ENCODE peak calls at places on chromosomes 4 and X, in four cellular contexts. One of them, this sample, is unnamed.

GRCh38 chrX:20487227-20487626 is 220.5 kb upstream of the RPS6KA3 start:
- DNase-seq in K562: no peak
- DNase-seq in HepG2: no peak
- DNase-seq in WTC11: no peak
- DNase-seq in this sample: no peak

GRCh38 chr4:186260504-186261448 is 5.2 kb upstream of the F11 start:
- DNase-seq in WTC11: no peak
- DNase-seq in HepG2: peak
- DNase-seq in K562: no peak
- DNase-seq in this sample: no peak

GRCh38 chr4:187294861-187295260 is 571.2 kb upstream of the FAT1 start:
- DNase-seq in HepG2: no peak
- DNase-seq in WTC11: no peak
- DNase-seq in K562: no peak
- DNase-seq in this sample: no peak

GRCh38 chr4:127143460-127144190 is 489.1 kb upstream of the INTU start:
- DNase-seq in HepG2: no peak
- DNase-seq in WTC11: no peak
- DNase-seq in K562: no peak
- DNase-seq in this sample: no peak

GRCh38 chr4:186149872-186150271 is 41.5 kb upstream of the CYP4V2 start:
- DNase-seq in K562: no peak
- DNase-seq in HepG2: peak
- DNase-seq in WTC11: no peak
- DNase-seq in this sample: no peak

GRCh38 chr4:139229534-139230039 is 50.4 kb downstream of the MGARP start:
- DNase-seq in WTC11: no peak
- DNase-seq in K562: peak
- DNase-seq in HepG2: peak
- DNase-seq in this sample: peak

GRCh38 chrX:19571708-19572107 is 56.4 kb upstream of the MAP3K15 start:
- DNase-seq in WTC11: no peak
- DNase-seq in K562: no peak
- DNase-seq in HepG2: no peak
- DNase-seq in this sample: no peak

GRCh38 chr4:168309781-168310180 is 8.8 kb downstream of the DDX60 start:
- DNase-seq in K562: no peak
- DNase-seq in HepG2: no peak
- DNase-seq in WTC11: no peak
- DNase-seq in this sample: no peak

GRCh38 chr4:163679189-163679588 is 184.7 kb downstream of the TMA16 start:
- DNase-seq in K562: no peak
- DNase-seq in HepG2: peak
- DNase-seq in WTC11: no peak
- DNase-seq in this sample: peak

GRCh38 chrX:39953879-39954278 is 143.9 kb downstream of the BCOR start:
- DNase-seq in K562: peak
- DNase-seq in HepG2: peak
- DNase-seq in WTC11: no peak
- DNase-seq in this sample: peak

GRCh38 chrX:13427441-13428054 is 107.7 kb upstream of the ATXN3L start:
- DNase-seq in K562: no peak
- DNase-seq in HepG2: no peak
- DNase-seq in WTC11: no peak
- DNase-seq in this sample: no peak

GRCh38 chr4:156505341-156505955 is 466.2 kb downstream of the PDGFC start:
- DNase-seq in WTC11: peak
- DNase-seq in K562: no peak
- DNase-seq in HepG2: no peak
- DNase-seq in this sample: no peak

GRCh38 chr4:78014889-78015886 is 41.9 kb upstream of the FRAS1 start:
- DNase-seq in WTC11: no peak
- DNase-seq in HepG2: peak
- DNase-seq in K562: no peak
- DNase-seq in this sample: no peak

GRCh38 chrX:45803383-45803921 is 602.8 kb upstream of the DIPK2B start:
- DNase-seq in WTC11: no peak
- DNase-seq in HepG2: no peak
- DNase-seq in K562: no peak
- DNase-seq in this sample: no peak

GRCh38 chr4:69823481-69824186 is 36.3 kb downstream of the SULT1E1 start:
- DNase-seq in HepG2: peak
- DNase-seq in WTC11: peak
- DNase-seq in K562: no peak
- DNase-seq in this sample: peak

GRCh38 chr4:129708776-129709175 is 612.8 kb downstream of the C4orf33 start:
- DNase-seq in K562: no peak
- DNase-seq in WTC11: no peak
- DNase-seq in HepG2: no peak
- DNase-seq in this sample: no peak
- TF ChIP-seq ELF4 in K562: no peak
- TF ChIP-seq ELF4 in WTC11: no peak
- TF ChIP-seq ELF4 in HepG2: no peak
- TF ChIP-seq ELF4 in this sample: no peak

DNA sequence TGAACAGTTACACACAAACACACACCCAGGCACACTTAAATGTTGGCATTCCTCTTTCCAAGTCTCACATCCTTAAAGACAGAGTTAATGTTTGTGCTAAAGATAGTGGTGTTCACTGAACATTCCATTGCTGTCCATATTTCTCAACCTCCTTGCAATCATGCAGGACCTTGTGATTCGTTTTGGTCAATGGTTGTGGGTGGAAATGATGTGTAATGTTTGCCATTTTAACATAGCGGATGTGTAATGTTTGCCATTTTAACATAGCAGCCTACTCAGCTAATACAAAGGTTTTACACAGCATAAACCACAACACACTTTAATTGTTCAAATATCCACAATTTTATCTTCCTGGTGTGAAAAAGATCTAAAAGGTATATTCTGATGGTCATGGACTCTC is 93.9 kb downstream of the CEP44 start:
- DNase-seq in WTC11: no peak
- DNase-seq in K562: no peak
- DNase-seq in HepG2: peak
- DNase-seq in this sample: no peak
- TF ChIP-seq ELF4 in WTC11: no peak
- TF ChIP-seq ELF4 in K562: no peak
- TF ChIP-seq ELF4 in HepG2: no peak
- TF ChIP-seq ELF4 in this sample: no peak

GRCh38 chr4:153409412-153409811 is 56.7 kb upstream of the TMEM131L start:
- DNase-seq in K562: peak
- DNase-seq in WTC11: no peak
- DNase-seq in HepG2: no peak
- DNase-seq in this sample: no peak
- TF ChIP-seq ELF4 in K562: no peak
- TF ChIP-seq ELF4 in WTC11: no peak
- TF ChIP-seq ELF4 in HepG2: no peak
- TF ChIP-seq ELF4 in this sample: no peak

GRCh38 chr4:150593996-150594395 is 12.0 kb downstream of the MAB21L2 start:
- DNase-seq in WTC11: no peak
- DNase-seq in K562: no peak
- DNase-seq in HepG2: no peak
- DNase-seq in this sample: no peak
- TF ChIP-seq ELF4 in WTC11: no peak
- TF ChIP-seq ELF4 in K562: no peak
- TF ChIP-seq ELF4 in HepG2: no peak
- TF ChIP-seq ELF4 in this sample: no peak

DNA sequence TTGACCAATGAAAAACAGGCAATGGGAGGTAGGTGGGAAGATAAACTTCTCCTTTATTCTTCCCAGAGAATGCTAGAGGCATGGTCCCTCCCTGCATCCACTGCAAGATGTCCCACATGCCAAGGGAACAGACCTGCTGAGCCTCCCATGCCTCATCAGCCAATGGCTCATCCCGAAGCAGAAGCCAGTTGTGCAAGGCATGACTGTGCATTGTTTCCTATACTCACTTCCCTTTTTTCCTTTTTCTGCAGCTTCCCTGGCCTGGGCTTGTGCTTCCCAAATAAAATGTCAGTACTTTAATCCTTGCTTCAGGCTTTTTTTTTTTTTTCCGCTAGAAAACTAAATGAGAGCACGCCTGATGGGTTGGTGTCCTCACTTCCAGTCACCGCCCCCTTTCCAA is 239.1 kb upstream of the JADE1 start:
- DNase-seq in HepG2: no peak
- DNase-seq in WTC11: no peak
- DNase-seq in K562: no peak
- DNase-seq in this sample: no peak
- TF ChIP-seq ELF4 in HepG2: no peak
- TF ChIP-seq ELF4 in WTC11: no peak
- TF ChIP-seq ELF4 in K562: no peak
- TF ChIP-seq ELF4 in this sample: no peak

DNA sequence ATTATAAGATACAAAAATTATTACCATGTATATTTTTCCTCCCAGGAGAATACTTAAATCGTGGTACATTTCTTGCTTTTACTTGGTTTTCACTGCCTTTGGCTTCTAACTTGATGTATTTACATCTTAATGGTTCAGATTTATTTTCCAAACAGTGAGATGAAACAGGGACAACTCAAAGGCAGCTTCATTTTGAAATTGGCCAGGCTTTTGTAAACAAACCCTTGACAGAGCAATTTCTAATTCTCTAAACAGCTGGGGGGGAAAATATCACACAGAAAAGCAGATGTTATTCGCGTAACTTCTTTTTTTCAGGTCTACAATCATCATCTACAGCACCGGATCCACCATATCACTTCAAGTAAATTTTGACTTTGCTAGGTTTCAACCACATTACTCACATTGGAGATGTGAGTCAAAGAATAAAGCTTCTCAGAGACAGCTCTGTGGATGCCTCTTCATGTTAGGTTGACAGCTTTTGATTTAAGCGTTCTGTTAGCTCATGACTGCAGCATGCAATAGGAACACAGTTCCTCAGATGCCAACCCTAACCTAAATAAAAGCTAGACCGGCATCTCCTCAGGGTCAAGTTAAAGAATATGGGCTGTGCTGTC is 26.6 kb downstream of the AMELX start:
- DNase-seq in K562: no peak
- DNase-seq in HepG2: no peak
- DNase-seq in WTC11: no peak
- DNase-seq in this sample: no peak
- TF ChIP-seq ELF4 in K562: no peak
- TF ChIP-seq ELF4 in HepG2: no peak
- TF ChIP-seq ELF4 in WTC11: no peak
- TF ChIP-seq ELF4 in this sample: no peak

This sample was measured in HEK293T.